ENCODE peak calls at places on chromosomes 11 and 22, in eight cellular contexts. One of them, this sample, is unnamed.

GRCh38 chr22:49929553-49929979 is 11.1 kb downstream of the CRELD2 start:
- DNase-seq in keratinocyte: no peak
- DNase-seq in tibial nerve: no peak
- DNase-seq in kidney: no peak
- DNase-seq in NT2/D1: no peak
- DNase-seq in GM23338: peak; percentile 81
- DNase-seq in Peyer's patch: peak; percentile 88
- DNase-seq in upper lobe of left lung: peak; percentile 96
- DNase-seq in this sample: peak; percentile 46

GRCh38 chr22:37036655-37037377 is 14.7 kb upstream of the KCTD17 start:
- DNase-seq in keratinocyte: no peak
- DNase-seq in tibial nerve: no peak
- DNase-seq in kidney: no peak
- DNase-seq in NT2/D1: no peak
- DNase-seq in GM23338: no peak
- DNase-seq in Peyer's patch: no peak
- DNase-seq in upper lobe of left lung: no peak
- DNase-seq in this sample: no peak

GRCh38 chr22:46453006-46453828 is 84.2 kb downstream of the CELSR1 start:
- DNase-seq in keratinocyte: peak; percentile 60
- DNase-seq in tibial nerve: no peak
- DNase-seq in kidney: peak; percentile 74
- DNase-seq in NT2/D1: no peak
- DNase-seq in GM23338: no peak
- DNase-seq in Peyer's patch: no peak
- DNase-seq in upper lobe of left lung: no peak
- DNase-seq in this sample: no peak

GRCh38 chr11:43952401-43953342 is 10.2 kb downstream of the C11orf96 start:
- DNase-seq in keratinocyte: no peak
- DNase-seq in tibial nerve: no peak
- DNase-seq in kidney: no peak
- DNase-seq in NT2/D1: no peak
- DNase-seq in GM23338: no peak
- DNase-seq in Peyer's patch: peak; percentile 18
- DNase-seq in upper lobe of left lung: no peak
- DNase-seq in this sample: no peak

GRCh38 chr22:46280999-46281623 is 13.3 kb downstream of the TTC38 start:
- DNase-seq in keratinocyte: no peak
- DNase-seq in tibial nerve: no peak
- DNase-seq in kidney: no peak
- DNase-seq in NT2/D1: no peak
- DNase-seq in GM23338: peak; percentile 15
- DNase-seq in Peyer's patch: peak; percentile 80
- DNase-seq in upper lobe of left lung: no peak
- DNase-seq in this sample: no peak

GRCh38 chr11:134584706-134585445 is 172.8 kb upstream of the B3GAT1 start:
- DNase-seq in keratinocyte: no peak
- DNase-seq in tibial nerve: no peak
- DNase-seq in kidney: no peak
- DNase-seq in NT2/D1: no peak
- DNase-seq in GM23338: no peak
- DNase-seq in Peyer's patch: no peak
- DNase-seq in upper lobe of left lung: no peak
- DNase-seq in this sample: no peak

GRCh38 chr11:82858556-82859091 is 41.6 kb downstream of the PRCP start:
- DNase-seq in keratinocyte: no peak
- DNase-seq in tibial nerve: no peak
- DNase-seq in kidney: no peak
- DNase-seq in NT2/D1: no peak
- DNase-seq in GM23338: no peak
- DNase-seq in Peyer's patch: no peak
- DNase-seq in upper lobe of left lung: no peak
- DNase-seq in this sample: peak; percentile 10

GRCh38 chr22:39356464-39356863 is 6.7 kb downstream of the SYNGR1 start:
- DNase-seq in keratinocyte: no peak
- DNase-seq in tibial nerve: no peak
- DNase-seq in kidney: no peak
- DNase-seq in NT2/D1: no peak
- DNase-seq in GM23338: no peak
- DNase-seq in Peyer's patch: no peak
- DNase-seq in upper lobe of left lung: no peak
- DNase-seq in this sample: no peak

GRCh38 chr11:115637842-115638241 is 133.6 kb upstream of the CADM1 start:
- DNase-seq in keratinocyte: no peak
- DNase-seq in tibial nerve: no peak
- DNase-seq in kidney: no peak
- DNase-seq in NT2/D1: no peak
- DNase-seq in GM23338: no peak
- DNase-seq in Peyer's patch: no peak
- DNase-seq in upper lobe of left lung: no peak
- DNase-seq in this sample: no peak

GRCh38 chr11:13261600-13262061 is 16.0 kb upstream of the BMAL1 start:
- DNase-seq in keratinocyte: peak; percentile 84
- DNase-seq in tibial nerve: no peak
- DNase-seq in kidney: no peak
- DNase-seq in NT2/D1: no peak
- DNase-seq in GM23338: no peak
- DNase-seq in Peyer's patch: no peak
- DNase-seq in upper lobe of left lung: no peak
- DNase-seq in this sample: no peak

GRCh38 chr22:18091916-18092526 is 14.2 kb downstream of the PEX26 start:
- DNase-seq in keratinocyte: no peak
- DNase-seq in tibial nerve: peak; percentile 39
- DNase-seq in kidney: peak; percentile 82
- DNase-seq in NT2/D1: no peak
- DNase-seq in GM23338: no peak
- DNase-seq in Peyer's patch: peak; percentile 89
- DNase-seq in upper lobe of left lung: peak; percentile 90
- DNase-seq in this sample: no peak

GRCh38 chr22:49659924-49660315 is 167.8 kb downstream of the BRD1 start:
- DNase-seq in keratinocyte: no peak
- DNase-seq in tibial nerve: no peak
- DNase-seq in kidney: no peak
- DNase-seq in NT2/D1: no peak
- DNase-seq in GM23338: no peak
- DNase-seq in Peyer's patch: peak; percentile 41
- DNase-seq in upper lobe of left lung: peak; percentile 80
- DNase-seq in this sample: no peak

GRCh38 chr22:35839811-35840739 is 122.4 kb downstream of the APOL5 start:
- DNase-seq in keratinocyte: peak; percentile 92
- DNase-seq in tibial nerve: peak; percentile 63
- DNase-seq in kidney: peak; percentile 95
- DNase-seq in NT2/D1: peak; percentile 80
- DNase-seq in GM23338: peak; percentile 96
- DNase-seq in Peyer's patch: peak; percentile 87
- DNase-seq in upper lobe of left lung: peak; percentile 92
- DNase-seq in this sample: peak; percentile 87

GRCh38 chr11:65225284-65226102 is 36.3 kb upstream of the POLA2 start:
- DNase-seq in keratinocyte: no peak
- DNase-seq in tibial nerve: peak; percentile 41
- DNase-seq in kidney: peak; percentile 87
- DNase-seq in NT2/D1: peak; percentile 68
- DNase-seq in GM23338: peak; percentile 88
- DNase-seq in Peyer's patch: peak; percentile 83
- DNase-seq in upper lobe of left lung: peak; percentile 87
- DNase-seq in this sample: peak; percentile 15

GRCh38 chr11:120289426-120289825 is 35.7 kb upstream of the TLCD5 start:
- DNase-seq in keratinocyte: no peak
- DNase-seq in tibial nerve: no peak
- DNase-seq in kidney: no peak
- DNase-seq in NT2/D1: no peak
- DNase-seq in GM23338: no peak
- DNase-seq in Peyer's patch: no peak
- DNase-seq in upper lobe of left lung: no peak
- DNase-seq in this sample: no peak

GRCh38 chr11:63888170-63889086 is 28.5 kb downstream of the RCOR2 start:
- DNase-seq in keratinocyte: peak; percentile 38
- DNase-seq in tibial nerve: no peak
- DNase-seq in kidney: peak; percentile 87
- DNase-seq in NT2/D1: no peak
- DNase-seq in GM23338: peak; percentile 84
- DNase-seq in Peyer's patch: peak; percentile 89
- DNase-seq in upper lobe of left lung: no peak
- DNase-seq in this sample: peak; percentile 33

DNA sequence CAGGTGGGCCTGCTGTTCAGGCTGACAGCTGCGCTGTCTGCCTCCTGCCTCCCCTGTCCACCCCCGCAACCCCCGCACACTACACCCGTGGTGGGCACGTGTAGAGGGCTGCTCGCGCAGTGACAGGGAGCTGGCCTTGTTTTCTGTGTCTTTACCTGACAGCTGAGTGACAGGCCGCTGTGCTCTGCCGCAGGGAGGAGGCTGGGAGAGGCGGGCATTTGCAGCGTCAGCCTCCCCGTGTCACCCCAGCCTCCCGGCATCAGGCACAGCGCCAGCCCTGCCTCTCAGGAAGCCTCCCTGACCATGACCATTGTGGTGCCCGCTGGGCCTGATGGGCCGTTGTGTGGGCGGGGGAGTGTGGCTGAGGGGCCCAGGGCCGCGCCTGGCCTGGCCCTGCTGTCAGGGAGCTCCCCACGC is 32.0 kb upstream of the RELT start:
- DNase-seq in keratinocyte: no peak
- DNase-seq in tibial nerve: no peak
- DNase-seq in kidney: no peak
- DNase-seq in NT2/D1: no peak
- DNase-seq in GM23338: no peak
- DNase-seq in Peyer's patch: no peak
- DNase-seq in upper lobe of left lung: no peak
- DNase-seq in this sample: no peak
- H3K4me1 ChIP-seq in keratinocyte: peaks cover 4% of the 10 kb centered on the region
- H3K4me1 ChIP-seq in tibial nerve: peaks cover 30% of the 10 kb centered on the region
- H3K4me1 ChIP-seq in kidney: peaks cover 14% of the 10 kb centered on the region
- H3K4me1 ChIP-seq in NT2/D1: peaks cover 22% of the 10 kb centered on the region
- H3K4me1 ChIP-seq in GM23338: peaks cover 11% of the 10 kb centered on the region
- H3K4me1 ChIP-seq in Peyer's patch: no peaks in the 10 kb centered on the region
- H3K4me1 ChIP-seq in upper lobe of left lung: peaks cover 15% of the 10 kb centered on the region
- H3K4me1 ChIP-seq in this sample: no peaks in the 10 kb centered on the region

GRCh38 chr11:587546-587945 is 11.3 kb downstream of the PHRF1 start:
- DNase-seq in keratinocyte: no peak
- DNase-seq in tibial nerve: no peak
- DNase-seq in kidney: no peak
- DNase-seq in NT2/D1: no peak
- DNase-seq in GM23338: no peak
- DNase-seq in Peyer's patch: no peak
- DNase-seq in upper lobe of left lung: no peak
- DNase-seq in this sample: no peak
- H3K36me3 ChIP-seq in keratinocyte: peaks cover 47% of the 10 kb centered on the region
- H3K36me3 ChIP-seq in tibial nerve: peaks cover 91% of the 10 kb centered on the region
- H3K36me3 ChIP-seq in kidney: peaks cover 47% of the 10 kb centered on the region
- H3K36me3 ChIP-seq in NT2/D1: peaks cover 80% of the 10 kb centered on the region
- H3K36me3 ChIP-seq in GM23338: peaks cover 20% of the 10 kb centered on the region
- H3K36me3 ChIP-seq in Peyer's patch: peaks cover 83% of the 10 kb centered on the region
- H3K36me3 ChIP-seq in upper lobe of left lung: peaks cover 3% of the 10 kb centered on the region
- H3K36me3 ChIP-seq in this sample: peaks cover 72% of the 10 kb centered on the region

DNA sequence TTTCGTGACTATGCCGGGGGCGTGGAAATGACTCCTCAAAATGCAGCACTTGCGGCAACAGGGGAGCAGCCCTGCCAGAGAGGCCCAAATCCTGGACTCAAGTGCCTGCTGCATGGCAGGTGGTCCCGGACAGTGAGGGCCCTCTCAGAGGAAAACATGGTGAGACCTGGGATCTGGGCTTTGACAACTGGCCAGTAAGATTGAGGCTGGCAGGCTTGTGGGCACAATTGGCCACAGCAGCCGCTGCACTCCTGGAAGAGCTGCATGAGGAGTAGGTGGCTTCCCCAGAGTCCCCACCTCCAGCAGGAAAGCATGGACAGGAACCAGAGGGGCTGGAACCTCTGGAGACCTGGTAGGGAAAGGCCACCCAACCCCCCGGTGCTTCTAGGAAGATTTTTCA is 13.4 kb downstream of the LINC01488 start:
- DNase-seq in keratinocyte: no peak
- DNase-seq in tibial nerve: no peak
- DNase-seq in kidney: peak; percentile 33
- DNase-seq in NT2/D1: no peak
- DNase-seq in GM23338: no peak
- DNase-seq in Peyer's patch: no peak
- DNase-seq in upper lobe of left lung: no peak
- DNase-seq in this sample: no peak
- H3K4me1 ChIP-seq in keratinocyte: no peaks in the 10 kb centered on the region
- H3K4me1 ChIP-seq in tibial nerve: peaks cover 42% of the 10 kb centered on the region
- H3K4me1 ChIP-seq in kidney: peaks cover 4% of the 10 kb centered on the region
- H3K4me1 ChIP-seq in NT2/D1: peaks cover 10% of the 10 kb centered on the region
- H3K4me1 ChIP-seq in GM23338: no peaks in the 10 kb centered on the region
- H3K4me1 ChIP-seq in Peyer's patch: no peaks in the 10 kb centered on the region
- H3K4me1 ChIP-seq in upper lobe of left lung: peaks cover 32% of the 10 kb centered on the region
- H3K4me1 ChIP-seq in this sample: no peaks in the 10 kb centered on the region

GRCh38 chr11:73012121-73012863 is 129.8 kb downstream of the FCHSD2 start:
- DNase-seq in keratinocyte: no peak
- DNase-seq in tibial nerve: no peak
- DNase-seq in kidney: no peak
- DNase-seq in NT2/D1: no peak
- DNase-seq in GM23338: peak; percentile 42
- DNase-seq in Peyer's patch: no peak
- DNase-seq in upper lobe of left lung: no peak
- DNase-seq in this sample: peak; percentile 13

GRCh38 chr11:73013021-73013420 is 129.1 kb downstream of the FCHSD2 start:
- DNase-seq in keratinocyte: no peak
- DNase-seq in tibial nerve: no peak
- DNase-seq in kidney: no peak
- DNase-seq in NT2/D1: no peak
- DNase-seq in GM23338: no peak
- DNase-seq in Peyer's patch: no peak
- DNase-seq in upper lobe of left lung: no peak
- DNase-seq in this sample: no peak

GRCh38 chr11:73019448-73019847 is 122.7 kb downstream of the FCHSD2 start:
- DNase-seq in keratinocyte: no peak
- DNase-seq in tibial nerve: no peak
- DNase-seq in kidney: no peak
- DNase-seq in NT2/D1: no peak
- DNase-seq in GM23338: no peak
- DNase-seq in Peyer's patch: no peak
- DNase-seq in upper lobe of left lung: no peak
- DNase-seq in this sample: no peak

GRCh38 chr11:73019996-73020395 is 122.1 kb downstream of the FCHSD2 start:
- DNase-seq in keratinocyte: no peak
- DNase-seq in tibial nerve: no peak
- DNase-seq in kidney: no peak
- DNase-seq in NT2/D1: no peak
- DNase-seq in GM23338: no peak
- DNase-seq in Peyer's patch: no peak
- DNase-seq in upper lobe of left lung: no peak
- DNase-seq in this sample: no peak

DNA sequence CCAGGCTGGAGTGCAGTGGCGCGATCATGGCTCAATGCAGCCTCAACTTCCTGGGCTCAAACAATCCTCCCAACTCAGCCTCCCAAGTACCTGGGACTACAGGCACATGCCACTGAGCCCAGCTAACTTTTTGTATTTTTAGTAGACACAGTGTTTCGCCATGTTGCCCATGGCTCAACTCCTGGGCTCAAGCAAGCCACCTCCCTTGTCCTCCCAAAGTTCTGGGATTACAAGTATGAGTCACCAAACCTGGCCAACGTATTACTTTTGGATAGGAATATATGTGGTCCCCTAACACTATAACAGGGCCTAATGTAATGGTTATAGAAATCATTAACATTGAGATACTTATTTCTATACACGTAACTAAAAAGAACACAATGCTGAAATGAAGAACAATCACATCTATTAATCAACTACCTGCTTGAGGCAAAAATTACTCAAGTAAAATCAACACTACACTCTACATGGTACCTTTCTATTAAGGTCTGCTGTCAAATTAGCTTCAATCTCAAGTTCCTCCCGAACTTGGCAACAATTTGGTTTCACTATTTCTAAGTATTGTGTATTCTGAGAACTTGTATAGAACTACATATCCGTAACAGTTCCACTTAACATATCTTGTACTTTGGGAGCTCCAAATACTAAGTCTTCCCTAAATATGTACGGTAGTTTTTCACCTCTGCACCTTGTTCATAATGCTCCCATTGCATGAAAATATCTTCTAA is 124.9 kb downstream of the FCHSD2 start:
- DNase-seq in keratinocyte: no peak
- DNase-seq in tibial nerve: no peak
- DNase-seq in kidney: no peak
- DNase-seq in NT2/D1: no peak
- DNase-seq in GM23338: no peak
- DNase-seq in Peyer's patch: no peak
- DNase-seq in upper lobe of left lung: no peak
- DNase-seq in this sample: no peak
- H3K36me3 ChIP-seq in keratinocyte: no peaks in the 10 kb centered on the region
- H3K36me3 ChIP-seq in tibial nerve: peaks cover 6% of the 10 kb centered on the region
- H3K36me3 ChIP-seq in kidney: no peaks in the 10 kb centered on the region
- H3K36me3 ChIP-seq in NT2/D1: no peaks in the 10 kb centered on the region
- H3K36me3 ChIP-seq in GM23338: no peaks in the 10 kb centered on the region
- H3K36me3 ChIP-seq in Peyer's patch: no peaks in the 10 kb centered on the region
- H3K36me3 ChIP-seq in upper lobe of left lung: no peaks in the 10 kb centered on the region
- H3K36me3 ChIP-seq in this sample: no peaks in the 10 kb centered on the region

This sample was measured in HAP-1.